ENCODE peak calls at places on chromosomes 13 and 19, in six cellular contexts. T is tibial nerve, Y is prostate gland, M is transverse colon, N is heart right ventricle, I is A549. U is an unnamed sample.

GRCh38 chr19:51621178-51621577 is 9.0 kb downstream of the SIGLEC5 start:
- DNase-seq in Y (no peak), T (no peak), I (no peak), M (no peak), N (no peak), U (no peak)

GRCh38 chr19:40612831-40613668 is 11.9 kb downstream of the LTBP4 start:
- DNase-seq in N (no peak), T (peak; percentile 57), M (peak; percentile 70), Y (peak; percentile 37), I (peak; percentile 71), U (peak; percentile 78)

GRCh38 chr19:3849092-3849491 is 19.7 kb downstream of the ZFR2 start:
- DNase-seq in Y (no peak), M (peak; percentile 22), N (peak; percentile 10), I (no peak), T (no peak), U (no peak)

GRCh38 chr13:102948006-102948405 is 102.2 kb downstream of the ERCC5 start:
- DNase-seq in M (no peak), I (no peak), N (peak; percentile 8), Y (no peak), T (no peak), U (no peak)

GRCh38 chr19:40862333-40862732 is 12.1 kb upstream of the CYP2A6 start:
- DNase-seq in M (no peak), I (no peak), Y (no peak), N (no peak), T (no peak), U (no peak)

GRCh38 chr13:106105153-106105552 is 430.3 kb downstream of the EFNB2 start:
- DNase-seq in M (no peak), Y (no peak), I (no peak), T (no peak), N (no peak), U (no peak)

GRCh38 chr13:61286148-61286745 is 129.4 kb downstream of the PCDH20 start:
- DNase-seq in M (no peak), I (no peak), T (no peak), N (no peak), Y (no peak), U (no peak)

GRCh38 chr13:46114599-46114998 is 9.8 kb upstream of the CPB2 start:
- DNase-seq in N (no peak), Y (no peak), T (no peak), M (no peak), I (no peak), U (no peak)

GRCh38 chr13:35621989-35622388 is 145.5 kb upstream of the MAB21L1 start:
- DNase-seq in Y (no peak), I (no peak), M (no peak), N (no peak), T (no peak), U (no peak)

GRCh38 chr13:101626925-101627555 is 174.6 kb downstream of the ITGBL1 start:
- DNase-seq in M (no peak), I (no peak), N (no peak), T (no peak), Y (no peak), U (no peak)

GRCh38 chr19:49567722-49568454 is 12.5 kb downstream of the NOSIP start:
- DNase-seq in M (peak; percentile 57), N (no peak), Y (no peak), T (no peak), I (no peak), U (no peak)

GRCh38 chr19:49875801-49876421 is 1.2 kb downstream of the AKT1S1 start:
- DNase-seq in Y (peak; percentile 57), T (no peak), M (peak; percentile 62), I (peak; percentile 79), N (peak; percentile 72), U (peak; percentile 74)

GRCh38 chr13:42762251-42762650 is 19.1 kb upstream of the FAM216B start:
- DNase-seq in T (no peak), M (no peak), I (no peak), Y (no peak), N (no peak), U (no peak)

GRCh38 chr13:59946924-59947323 is 216.8 kb downstream of the DIAPH3 start:
- DNase-seq in Y (no peak), I (no peak), N (no peak), T (no peak), M (no peak), U (no peak)

GRCh38 chr19:4154571-4155312 is 1.3 kb downstream of the CREB3L3 start:
- DNase-seq in N (no peak), M (no peak), T (no peak), I (no peak), Y (no peak), U (no peak)

GRCh38 chr19:6164906-6165531 is 29.6 kb downstream of the ACSBG2 start:
- DNase-seq in I (no peak), M (no peak), N (no peak), Y (no peak), T (no peak), U (no peak)

GRCh38 chr19:13839193-13839937 is 37.6 kb upstream of the NANOS3 start:
- DNase-seq in N (peak; percentile 94), I (no peak), M (peak; percentile 88), T (peak; percentile 84), Y (peak; percentile 77), U (peak; percentile 90)

GRCh38 chr13:111326621-111326965 is 6.2 kb downstream of the TEX29 start:
- DNase-seq in Y (no peak), M (no peak), T (no peak), I (no peak), N (no peak), U (no peak)

GRCh38 chr13:114050536-114051450 is 76.9 kb upstream of the C13orf46 start:
- DNase-seq in M (no peak), N (no peak), I (no peak), T (no peak), Y (no peak), U (no peak)

GRCh38 chr13:114054830-114055439 is 77.5 kb downstream of the RASA3 start:
- DNase-seq in M (no peak), N (no peak), T (no peak), Y (no peak), I (no peak), U (no peak)

GRCh38 chr13:114055766-114056165 is 76.7 kb downstream of the RASA3 start:
- DNase-seq in I (no peak), T (no peak), Y (no peak), N (no peak), M (no peak), U (no peak)

GRCh38 chr13:114054269-114054668 is 78.2 kb downstream of the RASA3 start:
- DNase-seq in I (no peak), N (no peak), T (no peak), M (no peak), Y (no peak), U (no peak)

GRCh38 chr13:114053026-114053425 is 79.2 kb upstream of the C13orf46 start:
- DNase-seq in N (no peak), M (no peak), T (no peak), Y (no peak), I (no peak), U (no peak)
- H3K4me1 ChIP-seq in N (peaks cover 7% of the 10 kb centered on the region), M (peaks cover 24% of the 10 kb centered on the region), T (peaks cover 28% of the 10 kb centered on the region), Y (no peaks in the 10 kb centered on the region), I (no peaks in the 10 kb centered on the region), U (no peaks in the 10 kb centered on the region)

GRCh38 chr13:68066879-68067513 is 836.9 kb upstream of the PCDH9 start:
- DNase-seq in N (no peak), T (no peak), Y (no peak), I (no peak), M (no peak), U (no peak)

GRCh38 chr13:68064371-68064770 is 834.2 kb upstream of the PCDH9 start:
- DNase-seq in I (no peak), Y (no peak), N (no peak), T (no peak), M (no peak), U (no peak)

GRCh38 chr13:68063181-68063580 is 833.0 kb upstream of the PCDH9 start:
- DNase-seq in I (no peak), T (no peak), Y (no peak), N (no peak), M (no peak), U (no peak)
- H3K4me3 ChIP-seq in I (no peak overlapping the region), T (no peak overlapping the region), Y (no peak overlapping the region), N (no peak overlapping the region), M (no peak overlapping the region), U (no peak overlapping the region)

DNA sequence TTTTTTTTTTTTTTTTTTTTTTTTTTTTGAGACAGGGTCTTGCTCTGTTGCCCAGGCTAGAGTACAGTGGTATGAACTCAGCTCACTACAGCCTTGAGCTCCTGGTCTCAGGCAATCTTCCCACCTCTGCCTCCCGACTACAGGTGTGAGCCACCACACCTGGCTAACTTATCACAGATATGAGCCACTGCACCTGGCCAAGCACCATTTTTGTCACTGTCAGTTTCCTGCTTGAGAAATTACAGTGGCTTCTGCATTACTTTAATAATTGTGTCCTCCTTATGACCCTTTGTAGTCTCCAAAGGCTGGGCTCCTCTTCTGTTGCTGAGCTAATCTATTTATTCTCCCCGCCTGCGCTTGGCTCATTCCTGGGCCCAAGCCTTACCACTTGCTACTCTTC is 16.0 kb downstream of the UBE2L5 start:
- DNase-seq in I (no peak), N (no peak), Y (no peak), M (no peak), T (no peak), U (no peak)
- H3K4me1 ChIP-seq in I (no peaks in the 10 kb centered on the region), N (no peaks in the 10 kb centered on the region), Y (no peaks in the 10 kb centered on the region), M (no peaks in the 10 kb centered on the region), T (no peaks in the 10 kb centered on the region), U (no peaks in the 10 kb centered on the region)

GRCh38 chr19:56538254-56538760 is 441 bp upstream of the ZFP28 start:
- DNase-seq in T (peak; percentile 65), N (peak; percentile 95), M (peak; percentile 89), I (peak; percentile 89), Y (peak; percentile 86), U (peak; percentile 93)
- H3K4me3 ChIP-seq in T (peak overlapping the region; percentile 86), N (peak overlapping the region; percentile 59), M (peak overlapping the region; percentile 69), I (peak overlapping the region; percentile 73), Y (peak overlapping the region; percentile 77), U (peak overlapping the region; percentile 67)

GRCh38 chr19:47155141-47155540 is 24.5 kb downstream of the SAE1 start:
- DNase-seq in I (no peak), Y (no peak), T (no peak), N (no peak), M (peak; percentile 17), U (no peak)
- H3K4me1 ChIP-seq in I (peaks cover 29% of the 10 kb centered on the region), Y (peaks cover 13% of the 10 kb centered on the region), T (peaks cover 22% of the 10 kb centered on the region), N (peaks cover 45% of the 10 kb centered on the region), M (peaks cover 34% of the 10 kb centered on the region), U (peaks cover 20% of the 10 kb centered on the region)

GRCh38 chr19:48490980-48491792 is 20.4 kb downstream of the LMTK3 start:
- DNase-seq in Y (no peak), M (peak; percentile 66), T (no peak), N (no peak), I (peak; percentile 86), U (no peak)

GRCh38 chr19:48495391-48495790 is 16.2 kb downstream of the LMTK3 start:
- DNase-seq in T (no peak), N (no peak), Y (no peak), M (no peak), I (no peak), U (no peak)

GRCh38 chr19:48491793-48492123 is 19.9 kb downstream of the LMTK3 start:
- DNase-seq in I (no peak), N (no peak), T (no peak), M (no peak), Y (no peak), U (no peak)

GRCh38 chr19:48493718-48494515 is 17.7 kb downstream of the LMTK3 start:
- DNase-seq in I (no peak), M (no peak), T (no peak), Y (no peak), N (no peak), U (no peak)

GRCh38 chr19:48492925-48493717 is 18.5 kb downstream of the LMTK3 start:
- DNase-seq in N (peak; percentile 95), Y (peak; percentile 96), M (peak; percentile 98), I (peak; percentile 95), T (peak; percentile 85), U (peak; percentile 98)
- H3K4me3 ChIP-seq in N (peak overlapping the region; percentile 25), Y (peak overlapping the region; percentile 44), M (peak overlapping the region; percentile 44), I (peak overlapping the region; percentile 65), T (peak overlapping the region; percentile 60), U (peak overlapping the region; percentile 57)

U was measured in lung.